ENCODE peak calls at places on chromosomes 16 and 17, in six cellular contexts. One of them, this sample, is unnamed. For H3K4me1 and H3K27me3, the result is how much of the 10 kb centered on the place peaks cover.

GRCh38 chr16:872436-873242 is 72.1 kb upstream of the GNG13 start:
- DNase-seq in heart right ventricle: peak
- DNase-seq in tibial artery: no peak
- DNase-seq in tibial nerve: no peak
- DNase-seq in Peyer's patch: no peak
- DNase-seq in GM23248: no peak
- DNase-seq in this sample: no peak

GRCh38 chr17:44272321-44272951 is 4.5 kb upstream of the SLC4A1 start:
- DNase-seq in heart right ventricle: no peak
- DNase-seq in tibial artery: no peak
- DNase-seq in tibial nerve: no peak
- DNase-seq in Peyer's patch: no peak
- DNase-seq in GM23248: no peak
- DNase-seq in this sample: no peak

GRCh38 chr17:70172921-70173320 is 3.6 kb downstream of the KCNJ2 start:
- DNase-seq in heart right ventricle: no peak
- DNase-seq in tibial artery: no peak
- DNase-seq in tibial nerve: no peak
- DNase-seq in Peyer's patch: no peak
- DNase-seq in GM23248: peak
- DNase-seq in this sample: no peak

GRCh38 chr17:45783593-45784292 is 377 bp upstream of the CRHR1 start:
- DNase-seq in heart right ventricle: no peak
- DNase-seq in tibial artery: no peak
- DNase-seq in tibial nerve: no peak
- DNase-seq in Peyer's patch: no peak
- DNase-seq in GM23248: no peak
- DNase-seq in this sample: peak

GRCh38 chr17:63686138-63686685 is 13.7 kb downstream of the LIMD2 start:
- DNase-seq in heart right ventricle: no peak
- DNase-seq in tibial artery: no peak
- DNase-seq in tibial nerve: no peak
- DNase-seq in Peyer's patch: no peak
- DNase-seq in GM23248: no peak
- DNase-seq in this sample: no peak

GRCh38 chr17:8359769-8360168 is 16.7 kb downstream of the KRABD2 start:
- DNase-seq in heart right ventricle: no peak
- DNase-seq in tibial artery: no peak
- DNase-seq in tibial nerve: no peak
- DNase-seq in Peyer's patch: no peak
- DNase-seq in GM23248: peak
- DNase-seq in this sample: no peak

GRCh38 chr17:47201168-47201567 is 8.0 kb upstream of the MYL4 start:
- DNase-seq in heart right ventricle: no peak
- DNase-seq in tibial artery: no peak
- DNase-seq in tibial nerve: no peak
- DNase-seq in Peyer's patch: no peak
- DNase-seq in GM23248: no peak
- DNase-seq in this sample: no peak

GRCh38 chr17:2854662-2855061 is 58.4 kb downstream of the RAP1GAP2 start:
- DNase-seq in heart right ventricle: peak
- DNase-seq in tibial artery: no peak
- DNase-seq in tibial nerve: no peak
- DNase-seq in Peyer's patch: no peak
- DNase-seq in GM23248: peak
- DNase-seq in this sample: peak

GRCh38 chr17:50120475-50121253 is 9.3 kb downstream of the SAMD14 start:
- DNase-seq in heart right ventricle: no peak
- DNase-seq in tibial artery: no peak
- DNase-seq in tibial nerve: no peak
- DNase-seq in Peyer's patch: no peak
- DNase-seq in GM23248: no peak
- DNase-seq in this sample: no peak

GRCh38 chr16:81537721-81538561 is 93.3 kb downstream of the CMIP start:
- DNase-seq in heart right ventricle: no peak
- DNase-seq in tibial artery: no peak
- DNase-seq in tibial nerve: no peak
- DNase-seq in Peyer's patch: no peak
- DNase-seq in GM23248: peak
- DNase-seq in this sample: no peak

GRCh38 chr17:50262001-50262794 is 12.1 kb upstream of the TMEM92 start:
- DNase-seq in heart right ventricle: no peak
- DNase-seq in tibial artery: peak
- DNase-seq in tibial nerve: no peak
- DNase-seq in Peyer's patch: peak
- DNase-seq in GM23248: no peak
- DNase-seq in this sample: peak

GRCh38 chr16:82152192-82152591 is 17.8 kb downstream of the MPHOSPH6 start:
- DNase-seq in heart right ventricle: no peak
- DNase-seq in tibial artery: no peak
- DNase-seq in tibial nerve: no peak
- DNase-seq in Peyer's patch: no peak
- DNase-seq in GM23248: no peak
- DNase-seq in this sample: no peak

GRCh38 chr16:77062878-77063566 is 128.0 kb upstream of the MON1B start:
- DNase-seq in heart right ventricle: no peak
- DNase-seq in tibial artery: no peak
- DNase-seq in tibial nerve: no peak
- DNase-seq in Peyer's patch: no peak
- DNase-seq in GM23248: no peak
- DNase-seq in this sample: no peak

GRCh38 chr16:69930117-69930776 is 20.9 kb upstream of the CLEC18A start:
- DNase-seq in heart right ventricle: peak
- DNase-seq in tibial artery: peak
- DNase-seq in tibial nerve: no peak
- DNase-seq in Peyer's patch: peak
- DNase-seq in GM23248: peak
- DNase-seq in this sample: peak

GRCh38 chr17:63988741-63989621 is 9.2 kb upstream of the PRR29 start:
- DNase-seq in heart right ventricle: no peak
- DNase-seq in tibial artery: no peak
- DNase-seq in tibial nerve: no peak
- DNase-seq in Peyer's patch: no peak
- DNase-seq in GM23248: peak
- DNase-seq in this sample: no peak

GRCh38 chr16:28182183-28182582 is 29.6 kb downstream of the XPO6 start:
- DNase-seq in heart right ventricle: no peak
- DNase-seq in tibial artery: no peak
- DNase-seq in tibial nerve: no peak
- DNase-seq in Peyer's patch: no peak
- DNase-seq in GM23248: peak
- DNase-seq in this sample: no peak

GRCh38 chr17:60393840-60394529 is 2.1 kb upstream of the USP32 start:
- DNase-seq in heart right ventricle: no peak
- DNase-seq in tibial artery: no peak
- DNase-seq in tibial nerve: no peak
- DNase-seq in Peyer's patch: no peak
- DNase-seq in GM23248: no peak
- DNase-seq in this sample: no peak

GRCh38 chr16:85757341-85757822 is 6.5 kb upstream of the C16orf74 start:
- DNase-seq in heart right ventricle: no peak
- DNase-seq in tibial artery: no peak
- DNase-seq in tibial nerve: no peak
- DNase-seq in Peyer's patch: no peak
- DNase-seq in GM23248: peak
- DNase-seq in this sample: no peak

GRCh38 chr17:79628861-79629547 is 18.2 kb upstream of the RBFOX3 start:
- DNase-seq in heart right ventricle: no peak
- DNase-seq in tibial artery: peak
- DNase-seq in tibial nerve: no peak
- DNase-seq in Peyer's patch: peak
- DNase-seq in GM23248: no peak
- DNase-seq in this sample: no peak

GRCh38 chr16:30875881-30876791 is 17.7 kb downstream of the BCL7C start:
- DNase-seq in heart right ventricle: no peak
- DNase-seq in tibial artery: no peak
- DNase-seq in tibial nerve: no peak
- DNase-seq in Peyer's patch: peak
- DNase-seq in GM23248: peak
- DNase-seq in this sample: no peak

GRCh38 chr16:18803569-18804462 is 2.5 kb upstream of the ARL6IP1 start:
- DNase-seq in heart right ventricle: no peak
- DNase-seq in tibial artery: no peak
- DNase-seq in tibial nerve: no peak
- DNase-seq in Peyer's patch: no peak
- DNase-seq in GM23248: peak
- DNase-seq in this sample: no peak

GRCh38 chr17:48850792-48851325 is 20.0 kb downstream of the CALCOCO2 start:
- DNase-seq in heart right ventricle: no peak
- DNase-seq in tibial artery: no peak
- DNase-seq in tibial nerve: no peak
- DNase-seq in Peyer's patch: no peak
- DNase-seq in GM23248: no peak
- DNase-seq in this sample: no peak

GRCh38 chr17:34720760-34721159 is 141.4 kb downstream of the TMEM132E start:
- DNase-seq in heart right ventricle: no peak
- DNase-seq in tibial artery: no peak
- DNase-seq in tibial nerve: no peak
- DNase-seq in Peyer's patch: no peak
- DNase-seq in GM23248: peak
- DNase-seq in this sample: no peak

GRCh38 chr17:71217769-71218168 is 903.1 kb upstream of the SOX9 start:
- DNase-seq in heart right ventricle: no peak
- DNase-seq in tibial artery: no peak
- DNase-seq in tibial nerve: no peak
- DNase-seq in Peyer's patch: no peak
- DNase-seq in GM23248: peak
- DNase-seq in this sample: no peak

GRCh38 chr16:4463522-4464163 is 10.8 kb downstream of the NMRAL1 start:
- DNase-seq in heart right ventricle: no peak
- DNase-seq in tibial artery: no peak
- DNase-seq in tibial nerve: no peak
- DNase-seq in Peyer's patch: no peak
- DNase-seq in GM23248: no peak
- DNase-seq in this sample: no peak

GRCh38 chr17:37447641-37448040 is 41.0 kb downstream of the TADA2A start:
- DNase-seq in heart right ventricle: no peak
- DNase-seq in tibial artery: no peak
- DNase-seq in tibial nerve: no peak
- DNase-seq in Peyer's patch: no peak
- DNase-seq in GM23248: peak
- DNase-seq in this sample: no peak

GRCh38 chr17:47732399-47733046 is 513 bp upstream of the TBX21 start:
- DNase-seq in heart right ventricle: no peak
- DNase-seq in tibial artery: peak
- DNase-seq in tibial nerve: no peak
- DNase-seq in Peyer's patch: peak
- DNase-seq in GM23248: no peak
- DNase-seq in this sample: no peak

GRCh38 chr16:74774223-74775139 is at the start of gene FA2H:
- DNase-seq in heart right ventricle: peak
- DNase-seq in tibial artery: no peak
- DNase-seq in tibial nerve: no peak
- DNase-seq in Peyer's patch: peak
- DNase-seq in GM23248: peak
- DNase-seq in this sample: peak

GRCh38 chr17:74442291-74442669 is 10.4 kb downstream of the GPRC5C start:
- DNase-seq in heart right ventricle: no peak
- DNase-seq in tibial artery: no peak
- DNase-seq in tibial nerve: no peak
- DNase-seq in Peyer's patch: no peak
- DNase-seq in GM23248: no peak
- DNase-seq in this sample: no peak

GRCh38 chr16:81319221-81319912 is 4.6 kb downstream of the GAN start:
- DNase-seq in heart right ventricle: no peak
- DNase-seq in tibial artery: no peak
- DNase-seq in tibial nerve: no peak
- DNase-seq in Peyer's patch: no peak
- DNase-seq in GM23248: peak
- DNase-seq in this sample: no peak

GRCh38 chr16:30053376-30054015 is 12.1 kb upstream of the ALDOA start:
- DNase-seq in heart right ventricle: no peak
- DNase-seq in tibial artery: no peak
- DNase-seq in tibial nerve: no peak
- DNase-seq in Peyer's patch: no peak
- DNase-seq in GM23248: peak
- DNase-seq in this sample: no peak

GRCh38 chr16:48958681-48959080 is 323.0 kb downstream of the CBLN1 start:
- DNase-seq in heart right ventricle: no peak
- DNase-seq in tibial artery: no peak
- DNase-seq in tibial nerve: no peak
- DNase-seq in Peyer's patch: no peak
- DNase-seq in GM23248: no peak
- DNase-seq in this sample: no peak
- H3K4me3 ChIP-seq in heart right ventricle: no peak
- H3K4me3 ChIP-seq in tibial artery: no peak
- H3K4me3 ChIP-seq in tibial nerve: no peak
- H3K4me3 ChIP-seq in Peyer's patch: no peak
- H3K4me3 ChIP-seq in GM23248: no peak
- H3K4me3 ChIP-seq in this sample: no peak

DNA sequence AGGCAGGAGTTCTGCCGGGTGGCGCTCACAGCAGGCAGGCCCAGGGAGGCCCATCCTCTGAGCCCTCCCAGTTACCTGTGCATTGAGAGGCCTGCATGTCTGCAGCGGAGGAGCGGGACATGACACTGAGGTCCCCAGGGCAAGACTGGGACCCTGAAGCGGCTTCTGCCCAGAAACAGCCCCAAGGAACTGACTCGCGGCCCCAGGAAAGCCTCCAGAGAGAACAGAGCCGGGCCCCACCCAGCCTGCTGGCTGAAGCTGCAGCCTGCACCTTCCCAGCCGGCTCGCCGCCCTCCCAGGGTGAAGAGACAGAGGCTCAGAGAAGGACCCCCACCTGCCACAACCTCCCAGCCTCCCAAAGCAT is 16.5 kb downstream of the ZNF423 start:
- DNase-seq in heart right ventricle: no peak
- DNase-seq in tibial artery: no peak
- DNase-seq in tibial nerve: no peak
- DNase-seq in Peyer's patch: no peak
- DNase-seq in GM23248: no peak
- DNase-seq in this sample: no peak
- H3K4me1 ChIP-seq in heart right ventricle: half or more
- H3K4me1 ChIP-seq in tibial artery: under half
- H3K4me1 ChIP-seq in tibial nerve: under half
- H3K4me1 ChIP-seq in Peyer's patch: under half
- H3K4me1 ChIP-seq in GM23248: under half
- H3K4me1 ChIP-seq in this sample: under half

GRCh38 chr17:76521262-76521661 is 16.2 kb downstream of the CYGB start:
- DNase-seq in heart right ventricle: no peak
- DNase-seq in tibial artery: no peak
- DNase-seq in tibial nerve: no peak
- DNase-seq in Peyer's patch: no peak
- DNase-seq in GM23248: no peak
- DNase-seq in this sample: no peak
- H3K27me3 ChIP-seq in heart right ventricle: under half
- H3K27me3 ChIP-seq in tibial artery: under half
- H3K27me3 ChIP-seq in tibial nerve: under half
- H3K27me3 ChIP-seq in Peyer's patch: under half
- H3K27me3 ChIP-seq in GM23248: under half
- H3K27me3 ChIP-seq in this sample: under half

DNA sequence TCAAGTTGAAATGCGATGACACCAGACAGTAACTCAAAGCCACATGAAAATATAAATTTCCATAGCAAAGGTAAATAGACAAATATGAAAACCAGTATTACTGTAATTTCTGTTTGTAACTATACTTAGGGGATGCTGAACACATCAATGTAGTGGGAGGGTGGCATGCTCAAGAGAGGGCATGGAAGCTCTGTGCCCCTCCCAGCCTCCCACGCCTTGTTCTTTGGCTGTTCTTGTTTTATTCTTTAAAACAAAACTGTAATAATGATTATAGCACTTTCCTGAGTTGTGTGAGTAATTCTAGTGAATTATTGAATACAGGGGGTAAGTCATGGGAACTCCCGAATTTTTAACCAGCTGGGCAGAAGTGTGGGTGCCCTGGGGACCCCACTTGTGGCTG is 11.0 kb upstream of the GPT2 start:
- DNase-seq in heart right ventricle: no peak
- DNase-seq in tibial artery: no peak
- DNase-seq in tibial nerve: no peak
- DNase-seq in Peyer's patch: no peak
- DNase-seq in GM23248: no peak
- DNase-seq in this sample: no peak
- H3K4me3 ChIP-seq in heart right ventricle: no peak
- H3K4me3 ChIP-seq in tibial artery: no peak
- H3K4me3 ChIP-seq in tibial nerve: no peak
- H3K4me3 ChIP-seq in Peyer's patch: no peak
- H3K4me3 ChIP-seq in GM23248: no peak
- H3K4me3 ChIP-seq in this sample: no peak